ENCODE peak calls at places on chromosomes 16 and 17, in eight cellular contexts. L is ELR, M is left kidney, N is RWPE1, W is hepatocyte, P is GM03348, H is breast epithelium, Z is RCC 7860. S is an unnamed sample.

GRCh38 chr16:28067604-28068382 is 4.3 kb upstream of the GSG1L start:
- DNase-seq in L (peak), M (no peak), N (no peak), W (no peak), P (peak), H (no peak), Z (no peak), S (peak)

GRCh38 chr17:27462149-27462548 is 5.9 kb downstream of the KSR1 start:
- DNase-seq in L (no peak), M (no peak), N (no peak), W (no peak), P (no peak), H (no peak), Z (no peak), S (no peak)

GRCh38 chr17:56727876-56728617 is 105.7 kb downstream of the C17orf67 start:
- DNase-seq in L (peak), M (no peak), N (peak), W (no peak), P (no peak), H (peak), Z (no peak), S (no peak)

GRCh38 chr17:19703106-19703775 is 13.1 kb downstream of the SLC47A2 start:
- DNase-seq in L (no peak), M (peak), N (no peak), W (no peak), P (peak), H (peak), Z (no peak), S (no peak)

GRCh38 chr17:77644181-77644972 is 314.1 kb upstream of the TNRC6C start:
- DNase-seq in L (no peak), M (peak), N (no peak), W (no peak), P (no peak), H (no peak), Z (no peak), S (no peak)

GRCh38 chr17:78379134-78379497 is 667 bp downstream of the PGS1 start:
- DNase-seq in L (peak), M (no peak), N (peak), W (no peak), P (peak), H (no peak), Z (peak), S (peak)

GRCh38 chr16:1612320-1613111 is at the start of gene CRAMP1:
- DNase-seq in L (peak), M (no peak), N (peak), W (peak), P (peak), H (no peak), Z (no peak), S (peak)

GRCh38 chr17:17859909-17860760 is 23.3 kb upstream of the SREBF1 start:
- DNase-seq in L (peak), M (peak), N (peak), W (peak), P (peak), H (peak), Z (peak), S (peak)

GRCh38 chr16:85169333-85170065 is 57.2 kb upstream of the CIBAR2 start:
- DNase-seq in L (peak), M (peak), N (peak), W (no peak), P (peak), H (no peak), Z (no peak), S (peak)

GRCh38 chr16:16925432-16925831 is 545.3 kb downstream of the XYLT1 start:
- DNase-seq in L (no peak), M (no peak), N (no peak), W (no peak), P (no peak), H (no peak), Z (no peak), S (no peak)

GRCh38 chr17:7060165-7060890 is 16.4 kb upstream of the SLC16A11 start:
- DNase-seq in L (peak), M (no peak), N (peak), W (no peak), P (no peak), H (no peak), Z (peak), S (peak)

GRCh38 chr17:43212641-43213490 is 1.2 kb downstream of the TMEM106A start:
- DNase-seq in L (peak), M (peak), N (no peak), W (no peak), P (peak), H (peak), Z (no peak), S (no peak)

GRCh38 chr16:4426722-4427372 is 1.2 kb downstream of the DNAJA3 start:
- DNase-seq in L (no peak), M (no peak), N (no peak), W (no peak), P (no peak), H (no peak), Z (no peak), S (no peak)

GRCh38 chr17:38330941-38331411 is 12.8 kb downstream of the GPR179 start:
- DNase-seq in L (no peak), M (no peak), N (no peak), W (no peak), P (no peak), H (no peak), Z (no peak), S (no peak)

GRCh38 chr17:67862614-67863217 is 37.4 kb downstream of the BPTF start:
- DNase-seq in L (peak), M (no peak), N (no peak), W (no peak), P (no peak), H (no peak), Z (no peak), S (peak)

GRCh38 chr17:2050246-2050866 is 4.5 kb upstream of the HIC1 start:
- DNase-seq in L (peak), M (peak), N (peak), W (peak), P (peak), H (peak), Z (no peak), S (peak)

GRCh38 chr16:81567987-81568748 is 123.6 kb downstream of the CMIP start:
- DNase-seq in L (peak), M (no peak), N (peak), W (no peak), P (peak), H (peak), Z (peak), S (peak)

GRCh38 chr16:3938843-3939624 is 58.5 kb upstream of the CREBBP start:
- DNase-seq in L (peak), M (peak), N (peak), W (peak), P (peak), H (no peak), Z (peak), S (peak)

GRCh38 chr16:81401035-81401950 is 43.3 kb upstream of the CMIP start:
- DNase-seq in L (peak), M (no peak), N (peak), W (no peak), P (peak), H (peak), Z (peak), S (peak)

GRCh38 chr17:64190468-64190867 is 60.5 kb upstream of the ERN1 start:
- DNase-seq in L (no peak), M (peak), N (no peak), W (no peak), P (no peak), H (no peak), Z (no peak), S (no peak)

GRCh38 chr17:28407130-28407973 is 1.3 kb upstream of the SLC46A1 start:
- DNase-seq in L (no peak), M (no peak), N (peak), W (peak), P (no peak), H (peak), Z (no peak), S (no peak)

GRCh38 chr16:26382607-26383006 is 684.1 kb upstream of the C16orf82 start:
- DNase-seq in L (no peak), M (no peak), N (no peak), W (no peak), P (no peak), H (no peak), Z (no peak), S (no peak)

GRCh38 chr17:18006495-18007239 is 32.3 kb downstream of the ATPAF2 start:
- DNase-seq in L (no peak), M (no peak), N (no peak), W (no peak), P (no peak), H (no peak), Z (no peak), S (no peak)

GRCh38 chr16:49398761-49399160 is 25.2 kb downstream of the C16orf78 start:
- DNase-seq in L (no peak), M (no peak), N (no peak), W (no peak), P (no peak), H (no peak), Z (no peak), S (no peak)

GRCh38 chr17:65515959-65516948 is 45.2 kb downstream of the AXIN2 start:
- DNase-seq in L (no peak), M (peak), N (no peak), W (peak), P (peak), H (peak), Z (no peak), S (no peak)

GRCh38 chr16:22317001-22317530 is 19.9 kb downstream of the POLR3E start:
- DNase-seq in L (no peak), M (peak), N (no peak), W (no peak), P (no peak), H (no peak), Z (no peak), S (no peak)

GRCh38 chr17:3761918-3762380 is 38.2 kb downstream of the HASPIN start:
- DNase-seq in L (no peak), M (no peak), N (no peak), W (no peak), P (no peak), H (no peak), Z (no peak), S (no peak)

GRCh38 chr17:78174332-78174869 is 6.0 kb downstream of the SYNGR2 start:
- DNase-seq in L (no peak), M (peak), N (no peak), W (no peak), P (no peak), H (peak), Z (no peak), S (no peak)

GRCh38 chr16:52450906-52451305 is 96.0 kb downstream of the TOX3 start:
- DNase-seq in L (no peak), M (no peak), N (no peak), W (no peak), P (no peak), H (no peak), Z (no peak), S (no peak)

GRCh38 chr17:15896834-15897233 is 48.1 kb upstream of the ADORA2B start:
- DNase-seq in L (no peak), M (no peak), N (no peak), W (no peak), P (no peak), H (no peak), Z (no peak), S (no peak)

GRCh38 chr16:17382514-17382913 is 88.2 kb downstream of the XYLT1 start:
- DNase-seq in L (no peak), M (no peak), N (no peak), W (no peak), P (no peak), H (no peak), Z (no peak), S (no peak)

GRCh38 chr16:14172200-14172805 is 101.2 kb downstream of the MRTFB start:
- DNase-seq in L (peak), M (no peak), N (no peak), W (peak), P (peak), H (no peak), Z (no peak), S (peak)

GRCh38 chr17:46191332-46192210 is 1.7 kb downstream of the KANSL1 start:
- DNase-seq in L (peak), M (peak), N (peak), W (peak), P (peak), H (no peak), Z (no peak), S (peak)